ENCODE peak calls at places on chromosomes 6 and 20, in nine cellular contexts. One of them, this sample, is unnamed.

GRCh38 chr6:44989391-44989790 is 338.7 kb upstream of the RUNX2 start:
- DNase-seq in right lobe of liver: no peak
- DNase-seq in Peyer's patch: no peak
- DNase-seq in suprapubic skin: no peak
- DNase-seq in sigmoid colon: no peak
- DNase-seq in tibial nerve: no peak
- DNase-seq in uterus: no peak
- DNase-seq in heart left ventricle: no peak
- DNase-seq in HepG2: no peak
- DNase-seq in this sample: no peak

GRCh38 chr6:40413231-40413755 is 173.9 kb downstream of the LRFN2 start:
- DNase-seq in Peyer's patch: no peak
- DNase-seq in suprapubic skin: no peak
- DNase-seq in uterus: no peak
- DNase-seq in heart left ventricle: no peak
- DNase-seq in sigmoid colon: peak; percentile 46
- DNase-seq in right lobe of liver: no peak
- DNase-seq in tibial nerve: no peak
- DNase-seq in HepG2: no peak
- DNase-seq in this sample: no peak

GRCh38 chr6:16739329-16739801 is 21.9 kb downstream of the ATXN1 start:
- DNase-seq in tibial nerve: no peak
- DNase-seq in right lobe of liver: no peak
- DNase-seq in suprapubic skin: no peak
- DNase-seq in sigmoid colon: peak; percentile 74
- DNase-seq in HepG2: peak; percentile 29
- DNase-seq in uterus: no peak
- DNase-seq in Peyer's patch: no peak
- DNase-seq in heart left ventricle: no peak
- DNase-seq in this sample: peak; percentile 55

GRCh38 chr6:52125572-52125971 is 38.2 kb upstream of the PKHD1 start:
- DNase-seq in sigmoid colon: no peak
- DNase-seq in HepG2: no peak
- DNase-seq in uterus: no peak
- DNase-seq in suprapubic skin: no peak
- DNase-seq in heart left ventricle: no peak
- DNase-seq in Peyer's patch: no peak
- DNase-seq in tibial nerve: no peak
- DNase-seq in right lobe of liver: no peak
- DNase-seq in this sample: no peak

GRCh38 chr20:11716239-11716944 is 201.3 kb upstream of the BTBD3 start:
- DNase-seq in Peyer's patch: no peak
- DNase-seq in right lobe of liver: no peak
- DNase-seq in HepG2: peak; percentile 62
- DNase-seq in sigmoid colon: no peak
- DNase-seq in tibial nerve: no peak
- DNase-seq in suprapubic skin: no peak
- DNase-seq in uterus: no peak
- DNase-seq in heart left ventricle: no peak
- DNase-seq in this sample: no peak

GRCh38 chr20:23282546-23282945 is 68.0 kb upstream of the NXT1 start:
- DNase-seq in right lobe of liver: no peak
- DNase-seq in HepG2: no peak
- DNase-seq in heart left ventricle: no peak
- DNase-seq in Peyer's patch: peak; percentile 27
- DNase-seq in sigmoid colon: no peak
- DNase-seq in tibial nerve: no peak
- DNase-seq in suprapubic skin: peak; percentile 59
- DNase-seq in uterus: no peak
- DNase-seq in this sample: no peak

GRCh38 chr20:44092551-44093248 is 94.3 kb downstream of the JPH2 start:
- DNase-seq in heart left ventricle: no peak
- DNase-seq in tibial nerve: no peak
- DNase-seq in suprapubic skin: no peak
- DNase-seq in Peyer's patch: no peak
- DNase-seq in right lobe of liver: no peak
- DNase-seq in sigmoid colon: peak; percentile 32
- DNase-seq in uterus: no peak
- DNase-seq in HepG2: peak; percentile 27
- DNase-seq in this sample: no peak

GRCh38 chr20:56554869-56555268 is 21.8 kb downstream of the FAM209B start:
- DNase-seq in uterus: no peak
- DNase-seq in sigmoid colon: no peak
- DNase-seq in tibial nerve: peak; percentile 23
- DNase-seq in heart left ventricle: no peak
- DNase-seq in suprapubic skin: no peak
- DNase-seq in right lobe of liver: no peak
- DNase-seq in Peyer's patch: no peak
- DNase-seq in HepG2: peak; percentile 92
- DNase-seq in this sample: peak; percentile 43

GRCh38 chr6:88380618-88381288 is 214.6 kb upstream of the CNR1 start:
- DNase-seq in HepG2: no peak
- DNase-seq in tibial nerve: no peak
- DNase-seq in Peyer's patch: no peak
- DNase-seq in right lobe of liver: no peak
- DNase-seq in sigmoid colon: no peak
- DNase-seq in heart left ventricle: no peak
- DNase-seq in uterus: no peak
- DNase-seq in suprapubic skin: no peak
- DNase-seq in this sample: no peak

GRCh38 chr20:48761023-48761785 is 66.6 kb downstream of the PREX1 start:
- DNase-seq in suprapubic skin: no peak
- DNase-seq in tibial nerve: peak; percentile 40
- DNase-seq in heart left ventricle: peak; percentile 71
- DNase-seq in sigmoid colon: no peak
- DNase-seq in uterus: no peak
- DNase-seq in HepG2: no peak
- DNase-seq in Peyer's patch: peak; percentile 89
- DNase-seq in right lobe of liver: no peak
- DNase-seq in this sample: no peak

GRCh38 chr6:31870385-31870921 is 7.8 kb upstream of the NEU1 start:
- DNase-seq in suprapubic skin: no peak
- DNase-seq in sigmoid colon: no peak
- DNase-seq in heart left ventricle: no peak
- DNase-seq in uterus: no peak
- DNase-seq in right lobe of liver: no peak
- DNase-seq in Peyer's patch: no peak
- DNase-seq in tibial nerve: no peak
- DNase-seq in HepG2: no peak
- DNase-seq in this sample: no peak

GRCh38 chr6:18183736-18184135 is 28.5 kb downstream of the KDM1B start:
- DNase-seq in suprapubic skin: no peak
- DNase-seq in Peyer's patch: no peak
- DNase-seq in uterus: no peak
- DNase-seq in right lobe of liver: no peak
- DNase-seq in tibial nerve: no peak
- DNase-seq in HepG2: no peak
- DNase-seq in sigmoid colon: no peak
- DNase-seq in heart left ventricle: no peak
- DNase-seq in this sample: no peak

GRCh38 chr6:143620461-143620860 is 57.3 kb upstream of the PHACTR2 start:
- DNase-seq in heart left ventricle: no peak
- DNase-seq in HepG2: no peak
- DNase-seq in sigmoid colon: no peak
- DNase-seq in uterus: no peak
- DNase-seq in right lobe of liver: no peak
- DNase-seq in tibial nerve: no peak
- DNase-seq in Peyer's patch: no peak
- DNase-seq in suprapubic skin: no peak
- DNase-seq in this sample: no peak

GRCh38 chr6:44474643-44475042 is 87.1 kb downstream of the CDC5L start:
- DNase-seq in Peyer's patch: no peak
- DNase-seq in right lobe of liver: no peak
- DNase-seq in HepG2: no peak
- DNase-seq in heart left ventricle: no peak
- DNase-seq in tibial nerve: no peak
- DNase-seq in uterus: no peak
- DNase-seq in suprapubic skin: no peak
- DNase-seq in sigmoid colon: no peak
- DNase-seq in this sample: no peak

GRCh38 chr6:170250981-170251775 is 39.7 kb downstream of the DLL1 start:
- DNase-seq in Peyer's patch: no peak
- DNase-seq in HepG2: no peak
- DNase-seq in uterus: peak; percentile 43
- DNase-seq in suprapubic skin: no peak
- DNase-seq in sigmoid colon: peak; percentile 63
- DNase-seq in right lobe of liver: peak; percentile 6
- DNase-seq in heart left ventricle: no peak
- DNase-seq in tibial nerve: no peak
- DNase-seq in this sample: no peak

GRCh38 chr6:111844921-111845320 is 28.3 kb downstream of the FYN start:
- DNase-seq in heart left ventricle: no peak
- DNase-seq in tibial nerve: no peak
- DNase-seq in right lobe of liver: no peak
- DNase-seq in Peyer's patch: no peak
- DNase-seq in uterus: no peak
- DNase-seq in sigmoid colon: no peak
- DNase-seq in HepG2: peak; percentile 32
- DNase-seq in suprapubic skin: no peak
- DNase-seq in this sample: no peak

GRCh38 chr6:75290558-75290957 is 6.0 kb upstream of the TMEM30A start:
- DNase-seq in Peyer's patch: no peak
- DNase-seq in suprapubic skin: no peak
- DNase-seq in heart left ventricle: no peak
- DNase-seq in right lobe of liver: no peak
- DNase-seq in uterus: no peak
- DNase-seq in sigmoid colon: no peak
- DNase-seq in HepG2: no peak
- DNase-seq in tibial nerve: no peak
- DNase-seq in this sample: no peak

GRCh38 chr6:107217248-107217647 is 101.9 kb upstream of the BEND3 start:
- DNase-seq in suprapubic skin: no peak
- DNase-seq in tibial nerve: no peak
- DNase-seq in sigmoid colon: no peak
- DNase-seq in right lobe of liver: no peak
- DNase-seq in HepG2: no peak
- DNase-seq in uterus: no peak
- DNase-seq in Peyer's patch: no peak
- DNase-seq in heart left ventricle: no peak
- DNase-seq in this sample: no peak

GRCh38 chr20:36465109-36466080 is 75.9 kb upstream of the MYL9 start:
- DNase-seq in Peyer's patch: peak; percentile 74
- DNase-seq in right lobe of liver: no peak
- DNase-seq in uterus: peak; percentile 72
- DNase-seq in HepG2: peak; percentile 66
- DNase-seq in tibial nerve: peak; percentile 49
- DNase-seq in sigmoid colon: peak; percentile 86
- DNase-seq in suprapubic skin: no peak
- DNase-seq in heart left ventricle: no peak
- DNase-seq in this sample: no peak

GRCh38 chr20:41364967-41365765 is 1.5 kb downstream of the EMILIN3 start:
- DNase-seq in Peyer's patch: no peak
- DNase-seq in heart left ventricle: no peak
- DNase-seq in uterus: no peak
- DNase-seq in right lobe of liver: no peak
- DNase-seq in suprapubic skin: no peak
- DNase-seq in sigmoid colon: no peak
- DNase-seq in tibial nerve: no peak
- DNase-seq in HepG2: no peak
- DNase-seq in this sample: no peak

GRCh38 chr20:22333885-22334545 is 250.4 kb downstream of the FOXA2 start:
- DNase-seq in Peyer's patch: peak; percentile 64
- DNase-seq in HepG2: peak; percentile 71
- DNase-seq in right lobe of liver: peak; percentile 53
- DNase-seq in suprapubic skin: no peak
- DNase-seq in sigmoid colon: no peak
- DNase-seq in heart left ventricle: no peak
- DNase-seq in uterus: peak; percentile 28
- DNase-seq in tibial nerve: peak; percentile 37
- DNase-seq in this sample: peak; percentile 42

GRCh38 chr6:136306466-136306865 is 16.8 kb upstream of the BCLAF1 start:
- DNase-seq in sigmoid colon: no peak
- DNase-seq in Peyer's patch: no peak
- DNase-seq in tibial nerve: no peak
- DNase-seq in suprapubic skin: no peak
- DNase-seq in heart left ventricle: no peak
- DNase-seq in HepG2: no peak
- DNase-seq in right lobe of liver: no peak
- DNase-seq in uterus: no peak
- DNase-seq in this sample: no peak
- H3K4me3 ChIP-seq in sigmoid colon: no peak overlapping the region
- H3K4me3 ChIP-seq in Peyer's patch: no peak overlapping the region
- H3K4me3 ChIP-seq in tibial nerve: no peak overlapping the region
- H3K4me3 ChIP-seq in suprapubic skin: no peak overlapping the region
- H3K4me3 ChIP-seq in heart left ventricle: no peak overlapping the region
- H3K4me3 ChIP-seq in HepG2: no peak overlapping the region
- H3K4me3 ChIP-seq in right lobe of liver: no peak overlapping the region
- H3K4me3 ChIP-seq in uterus: no peak overlapping the region
- H3K4me3 ChIP-seq in this sample: no peak overlapping the region

DNA sequence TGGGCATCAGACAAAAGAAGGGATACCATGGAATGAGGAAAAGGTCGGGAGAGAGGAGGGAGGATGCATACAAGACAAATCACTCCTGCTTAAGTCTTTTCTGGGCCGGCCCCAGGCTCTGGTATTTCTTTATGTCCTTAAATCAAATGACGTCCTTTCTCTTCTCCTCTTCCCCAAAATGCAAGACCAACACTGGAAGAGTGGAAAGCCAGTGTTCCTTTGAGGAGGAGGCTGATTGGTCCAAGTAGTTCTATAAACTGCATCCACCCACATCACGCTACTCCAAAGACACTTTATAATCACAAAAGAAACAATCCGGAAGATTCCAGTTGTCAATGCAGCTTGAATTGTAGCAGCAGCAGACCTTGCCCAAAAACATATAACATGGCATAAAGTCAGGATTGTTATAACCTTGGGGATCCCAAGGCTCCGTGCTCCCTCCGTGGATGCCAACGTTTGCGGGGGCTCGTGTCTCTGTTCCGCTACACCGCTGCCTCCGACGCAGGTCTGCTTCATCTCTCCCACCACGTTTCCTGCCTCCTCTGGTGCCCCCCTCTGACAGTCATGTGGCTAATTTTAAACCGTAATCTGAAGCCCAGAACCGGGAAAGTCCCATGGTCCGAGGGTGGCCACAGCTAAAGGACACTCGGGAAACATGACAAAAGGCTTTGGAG is 47.1 kb downstream of the MCUR1 start:
- DNase-seq in tibial nerve: peak; percentile 57
- DNase-seq in Peyer's patch: peak; percentile 70
- DNase-seq in HepG2: no peak
- DNase-seq in heart left ventricle: no peak
- DNase-seq in uterus: peak; percentile 61
- DNase-seq in sigmoid colon: peak; percentile 89
- DNase-seq in right lobe of liver: peak; percentile 31
- DNase-seq in suprapubic skin: peak; percentile 75
- DNase-seq in this sample: peak; percentile 44
- TF ChIP-seq CTCF in tibial nerve: no peak
- TF ChIP-seq CTCF in Peyer's patch: peak; percentile 6
- TF ChIP-seq CTCF in HepG2: peak; percentile 79
- TF ChIP-seq CTCF in heart left ventricle: peak; percentile 31
- TF ChIP-seq CTCF in uterus: peak; percentile 53
- TF ChIP-seq CTCF in sigmoid colon: no peak
- TF ChIP-seq CTCF in right lobe of liver: no peak
- TF ChIP-seq CTCF in suprapubic skin: no peak
- TF ChIP-seq CTCF in this sample: peak; percentile 35

GRCh38 chr20:17504898-17505663 is 26.1 kb downstream of the BFSP1 start:
- DNase-seq in Peyer's patch: peak; percentile 78
- DNase-seq in HepG2: peak; percentile 64
- DNase-seq in right lobe of liver: peak; percentile 70
- DNase-seq in heart left ventricle: peak; percentile 85
- DNase-seq in sigmoid colon: peak; percentile 78
- DNase-seq in tibial nerve: peak; percentile 28
- DNase-seq in uterus: peak; percentile 53
- DNase-seq in suprapubic skin: peak; percentile 83
- DNase-seq in this sample: peak; percentile 18
- TF ChIP-seq POLR2A in Peyer's patch: no peak
- TF ChIP-seq POLR2A in HepG2: no peak
- TF ChIP-seq POLR2A in right lobe of liver: no peak
- TF ChIP-seq POLR2A in heart left ventricle: no peak
- TF ChIP-seq POLR2A in sigmoid colon: no peak
- TF ChIP-seq POLR2A in tibial nerve: peak; percentile 7
- TF ChIP-seq POLR2A in uterus: no peak
- TF ChIP-seq POLR2A in suprapubic skin: no peak
- TF ChIP-seq POLR2A in this sample: no peak

GRCh38 chr6:156348376-156348775 is 428.8 kb upstream of the ARID1B start:
- DNase-seq in heart left ventricle: no peak
- DNase-seq in right lobe of liver: no peak
- DNase-seq in sigmoid colon: no peak
- DNase-seq in HepG2: no peak
- DNase-seq in uterus: no peak
- DNase-seq in suprapubic skin: no peak
- DNase-seq in tibial nerve: peak; percentile 7
- DNase-seq in Peyer's patch: no peak
- DNase-seq in this sample: no peak
- H3K4me3 ChIP-seq in heart left ventricle: no peak overlapping the region
- H3K4me3 ChIP-seq in right lobe of liver: no peak overlapping the region
- H3K4me3 ChIP-seq in sigmoid colon: no peak overlapping the region
- H3K4me3 ChIP-seq in HepG2: no peak overlapping the region
- H3K4me3 ChIP-seq in uterus: no peak overlapping the region
- H3K4me3 ChIP-seq in suprapubic skin: no peak overlapping the region
- H3K4me3 ChIP-seq in tibial nerve: no peak overlapping the region
- H3K4me3 ChIP-seq in Peyer's patch: no peak overlapping the region
- H3K4me3 ChIP-seq in this sample: no peak overlapping the region